ENCODE peak calls at places on chromosomes 2 and 18, in five cellular contexts. X is psoas muscle, L is dorsolateral prefrontal cortex, M is retinal pigment epithelial cell, H is BJ. R is an unnamed sample.

GRCh38 chr2:239669181-239669898 is 268.5 kb upstream of the HDAC4 start:
- DNase-seq in H (no peak), L (no peak), M (no peak), X (no peak), R (no peak)

GRCh38 chr2:148874868-148875341 is at the start of gene KIF5C:
- DNase-seq in X (peak; percentile 74), H (no peak), L (peak; percentile 92), M (peak; percentile 34), R (no peak)

GRCh38 chr2:94622113-94622618 is 249.1 kb upstream of the TEKT4 start:
- DNase-seq in X (no peak), L (peak; percentile 30), M (no peak), H (no peak), R (no peak)

GRCh38 chr2:86788172-86788571 is 2.5 kb downstream of the CD8A start:
- DNase-seq in M (no peak), X (no peak), H (no peak), L (no peak), R (no peak)

GRCh38 chr2:201965550-201965949 is 68.1 kb upstream of the FZD7 start:
- DNase-seq in X (no peak), H (no peak), M (no peak), L (no peak), R (no peak)

GRCh38 chr2:88603146-88603545 is 24.1 kb downstream of the EIF2AK3 start:
- DNase-seq in X (no peak), L (no peak), H (no peak), M (no peak), R (no peak)

GRCh38 chr2:152815634-152816257 is 97.3 kb downstream of the ARL6IP6 start:
- DNase-seq in L (no peak), X (no peak), M (no peak), H (no peak), R (no peak)

GRCh38 chr2:86021396-86022378 is 84.0 kb downstream of the POLR1A start:
- DNase-seq in M (no peak), X (no peak), L (peak; percentile 46), H (no peak), R (no peak)

GRCh38 chr2:84217446-84217845 is 241.6 kb downstream of the SUCLG1 start:
- DNase-seq in H (no peak), X (no peak), L (no peak), M (no peak), R (no peak)

GRCh38 chr2:46383784-46384456 is 86.7 kb downstream of the EPAS1 start:
- DNase-seq in X (no peak), H (no peak), M (no peak), L (no peak), R (no peak)

GRCh38 chr2:81598437-81598836 is 1293.9 kb upstream of the LRRTM1 start:
- DNase-seq in H (no peak), X (no peak), M (peak; percentile 16), L (no peak), R (no peak)

GRCh38 chr18:78728301-78729098 is 251.1 kb upstream of the SALL3 start:
- DNase-seq in H (no peak), L (peak; percentile 28), X (no peak), M (no peak), R (no peak)

GRCh38 chr18:6044773-6045172 is 149.5 kb upstream of the TMEM200C start:
- DNase-seq in H (no peak), L (no peak), M (no peak), X (no peak), R (no peak)

GRCh38 chr2:120210234-120210781 is 12.9 kb downstream of the TMEM185B start:
- DNase-seq in L (no peak), X (no peak), H (no peak), M (no peak), R (no peak)

GRCh38 chr2:10305254-10305635 is 2.5 kb downstream of the HPCAL1 start:
- DNase-seq in X (no peak), L (no peak), M (no peak), H (no peak), R (no peak)

GRCh38 chr2:187593098-187593497 is 38.9 kb upstream of the TFPI start:
- DNase-seq in L (no peak), X (no peak), M (no peak), H (no peak), R (no peak)

GRCh38 chr2:197708331-197708730 is 3.2 kb downstream of the MARS2 start:
- DNase-seq in H (no peak), L (no peak), M (no peak), X (no peak), R (no peak)

GRCh38 chr2:237161239-237161638 is 75.5 kb downstream of the COPS8 start:
- DNase-seq in M (no peak), L (no peak), H (no peak), X (peak; percentile 74), R (no peak)

GRCh38 chr2:58866040-58866439 is 624.9 kb upstream of the FANCL start:
- DNase-seq in M (no peak), L (no peak), H (no peak), X (no peak), R (no peak)

GRCh38 chr2:221780281-221780688 is 208.2 kb upstream of the EPHA4 start:
- DNase-seq in L (no peak), H (no peak), X (no peak), M (no peak), R (no peak)

GRCh38 chr18:10457798-10458197 is 3.4 kb downstream of the APCDD1 start:
- DNase-seq in M (no peak), L (no peak), X (no peak), H (no peak), R (no peak)

GRCh38 chr2:199223791-199224190 is 233.9 kb downstream of the SATB2 start:
- DNase-seq in L (no peak), M (peak; percentile 33), X (no peak), H (no peak), R (no peak)

GRCh38 chr2:109316091-109316490 is 187.1 kb downstream of the SH3RF3 start:
- DNase-seq in X (no peak), H (no peak), M (no peak), L (no peak), R (no peak)

GRCh38 chr2:74715071-74715791 is 61.2 kb downstream of the SEMA4F start:
- DNase-seq in H (no peak), L (peak; percentile 82), X (peak; percentile 80), M (no peak), R (no peak)

GRCh38 chr2:3526871-3527270 is 7.5 kb upstream of the ADI1 start:
- DNase-seq in M (no peak), X (no peak), L (no peak), H (no peak), R (no peak)

GRCh38 chr18:7116001-7116831 is 1.4 kb downstream of the LAMA1 start:
- DNase-seq in H (no peak), L (no peak), M (no peak), X (no peak), R (no peak)

GRCh38 chr2:211766689-211767088 is 771.9 kb downstream of the ERBB4 start:
- DNase-seq in M (no peak), H (no peak), L (no peak), X (no peak), R (no peak)

GRCh38 chr2:10303174-10303633 is 500 bp downstream of the HPCAL1 start:
- DNase-seq in H (no peak), M (no peak), X (no peak), L (no peak), R (no peak)

GRCh38 chr2:160602073-160602472 is 108.5 kb upstream of the RBMS1 start:
- DNase-seq in L (no peak), H (no peak), M (no peak), X (no peak), R (no peak)

GRCh38 chr2:160590664-160591063 is 97.1 kb upstream of the RBMS1 start:
- DNase-seq in L (no peak), X (no peak), H (no peak), M (no peak), R (no peak)

GRCh38 chr2:160592993-160593392 is 99.4 kb upstream of the RBMS1 start:
- DNase-seq in L (no peak), M (no peak), X (no peak), H (no peak), R (no peak)

GRCh38 chr2:160592401-160592800 is 98.8 kb upstream of the RBMS1 start:
- DNase-seq in L (no peak), X (no peak), M (no peak), H (no peak), R (no peak)

DNA sequence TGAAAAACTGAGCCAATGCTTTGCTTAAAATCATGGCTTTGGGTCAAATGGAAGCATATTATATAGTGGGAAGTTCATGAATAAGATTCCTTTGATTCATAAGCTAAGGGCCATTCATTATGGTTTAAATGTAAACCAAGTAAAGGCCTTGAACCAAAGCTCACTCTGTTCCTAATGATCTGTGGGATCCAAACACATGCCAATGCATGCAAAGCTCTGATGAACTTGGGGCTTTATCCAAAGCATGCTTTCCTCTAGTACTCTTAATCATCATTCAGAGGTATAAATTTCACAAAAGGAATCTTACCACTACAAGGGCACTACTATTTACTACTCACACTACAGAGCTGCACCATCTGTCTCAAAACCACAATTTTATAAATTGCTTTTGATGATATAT is 102.8 kb upstream of the RBMS1 start:
- DNase-seq in M (no peak), X (no peak), L (no peak), H (no peak), R (no peak)
- H3K4me3 ChIP-seq in M (no peak overlapping the region), X (no peak overlapping the region), L (no peak overlapping the region), H (no peak overlapping the region), R (no peak overlapping the region)

GRCh38 chr2:217943379-217944321 is 59.1 kb downstream of the TNS1 start:
- DNase-seq in H (no peak), M (no peak), X (peak; percentile 80), L (peak; percentile 86), R (no peak)
- TF ChIP-seq CTCF in H (peak; percentile 46), M (peak; percentile 36), X (peak; percentile 20), L (no peak), R (peak; percentile 68)

DNA sequence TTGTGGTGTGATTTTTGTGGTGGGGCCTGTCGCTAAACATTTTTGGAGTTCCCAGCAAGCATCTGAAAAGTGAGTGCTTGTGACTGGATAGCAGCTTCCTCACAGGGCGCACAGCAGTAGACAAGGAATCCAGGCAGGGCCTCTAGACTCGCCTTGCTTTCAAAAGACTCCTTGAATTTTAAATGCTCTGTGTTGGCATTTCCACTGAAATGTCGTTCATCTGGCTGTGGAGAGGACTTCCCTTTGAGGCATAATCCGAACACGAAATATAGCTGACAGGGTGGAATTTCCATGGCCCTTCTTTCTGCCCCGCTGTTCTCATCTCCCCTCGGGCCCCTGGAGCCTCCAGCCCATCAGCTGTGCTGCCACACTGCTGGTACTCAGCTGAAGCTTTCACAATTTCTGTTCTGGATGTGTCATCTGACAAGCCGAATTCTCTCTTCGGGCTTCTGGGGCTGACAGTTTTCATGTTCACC is 126.2 kb downstream of the FAM168B start:
- DNase-seq in H (no peak), L (no peak), M (no peak), X (no peak), R (no peak)
- H3K4me3 ChIP-seq in H (no peak overlapping the region), L (no peak overlapping the region), M (no peak overlapping the region), X (no peak overlapping the region), R (no peak overlapping the region)

DNA sequence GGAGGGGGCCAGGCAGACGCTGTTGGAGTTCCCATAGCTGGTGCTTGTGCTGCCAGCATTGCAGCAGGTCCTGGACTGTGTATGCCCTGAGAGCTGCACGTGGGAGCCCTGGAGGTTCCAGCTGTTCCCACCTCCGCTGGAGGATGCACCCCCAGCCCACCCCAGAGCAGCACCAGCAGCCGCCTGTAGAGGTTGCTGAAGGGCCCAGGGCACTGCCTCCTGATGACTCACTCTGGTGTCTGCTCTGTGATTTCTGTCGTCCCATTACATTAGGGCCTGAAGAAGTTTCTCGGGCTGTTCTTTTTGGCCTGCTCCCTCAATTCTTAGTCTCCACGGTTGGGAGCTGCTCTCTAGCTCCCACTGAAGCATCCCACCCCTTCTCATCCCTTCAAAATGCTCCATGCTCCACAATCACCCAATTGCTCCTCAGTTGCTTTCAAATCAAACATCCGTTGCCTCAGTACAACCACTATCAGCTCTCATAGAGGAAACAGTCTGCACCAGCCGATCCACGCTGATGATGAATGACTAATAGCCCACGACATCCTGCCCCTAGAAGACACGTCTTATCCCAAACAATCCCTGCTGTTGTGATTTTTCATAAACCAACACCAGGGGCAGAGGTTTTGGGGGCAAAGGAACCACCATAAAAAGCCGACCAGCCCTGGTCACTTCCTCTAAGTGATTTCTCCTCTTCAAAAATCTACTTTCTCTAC is 65.2 kb upstream of the RNF152 start:
- DNase-seq in L (no peak), X (no peak), H (no peak), M (no peak), R (no peak)
- TF ChIP-seq CTCF in L (no peak), X (no peak), H (peak; percentile 13), M (peak; percentile 33), R (peak; percentile 1)

R was measured in AG04449.